ENCODE peak calls at places on chromosomes 4 and X, in seven cellular contexts. D, Y, M, I, Q, A and R are unnamed samples.

GRCh38 chr4:169984745-169985144 is 41.5 kb downstream of the MFAP3L start:
- DNase-seq in D (no peak), Y (no peak), M (no peak), I (no peak), Q (no peak), A (no peak), R (no peak)

GRCh38 chr4:69167300-69167699 is 47.2 kb downstream of the UGT2B11 start:
- DNase-seq in D (no peak), Y (no peak), M (no peak), I (no peak), Q (no peak), A (peak), R (no peak)

GRCh38 chr4:20618729-20619128 is 81.5 kb upstream of the PACRGL start:
- DNase-seq in D (no peak), Y (no peak), M (no peak), I (no peak), Q (no peak), A (no peak), R (no peak)

GRCh38 chr4:3292571-3293409 is at the start of gene RGS12:
- DNase-seq in D (peak), Y (peak), M (peak), I (peak), Q (peak), A (peak), R (peak)

GRCh38 chr4:72568959-72569718 is at the start of gene ADAMTS3:
- DNase-seq in D (peak), Y (no peak), M (peak), I (no peak), Q (peak), A (peak), R (peak)

GRCh38 chr4:100679926-100680325 is 162.1 kb upstream of the EMCN start:
- DNase-seq in D (no peak), Y (no peak), M (no peak), I (no peak), Q (no peak), A (no peak), R (no peak)

GRCh38 chr4:177222776-177223175 is 86.9 kb upstream of the NEIL3 start:
- DNase-seq in D (no peak), Y (no peak), M (no peak), I (no peak), Q (no peak), A (peak), R (no peak)

GRCh38 chrX:38558681-38559080 is 2.7 kb upstream of the TSPAN7 start:
- DNase-seq in D (no peak), Y (no peak), M (no peak), I (no peak), Q (no peak), A (peak), R (no peak)

GRCh38 chr4:123547167-123547817 is 150.7 kb downstream of the SPRY1 start:
- DNase-seq in D (no peak), Y (no peak), M (no peak), I (no peak), Q (no peak), A (no peak), R (no peak)

GRCh38 chrX:7191681-7192110 is 43.7 kb upstream of the PUDP start:
- DNase-seq in D (no peak), Y (no peak), M (no peak), I (no peak), Q (no peak), A (no peak), R (peak)

GRCh38 chr4:73777612-73778011 is 37.2 kb downstream of the CXCL8 start:
- DNase-seq in D (no peak), Y (no peak), M (no peak), I (no peak), Q (no peak), A (peak), R (no peak)

GRCh38 chrX:101108293-101108692 is 10.3 kb downstream of the CENPI start:
- DNase-seq in D (no peak), Y (no peak), M (no peak), I (no peak), Q (peak), A (peak), R (no peak)

GRCh38 chrX:2264179-2265030 is 236.4 kb downstream of the DHRSX start:
- DNase-seq in D (no peak), Y (no peak), M (no peak), I (no peak), Q (no peak), A (no peak), R (no peak)

GRCh38 chrX:45422216-45422925 is 221.7 kb upstream of the DIPK2B start:
- DNase-seq in D (no peak), Y (no peak), M (no peak), I (no peak), Q (no peak), A (peak), R (no peak)

GRCh38 chr4:1870328-1870577 is 940 bp upstream of the NSD2 start:
- DNase-seq in D (peak), Y (peak), M (peak), I (no peak), Q (no peak), A (peak), R (no peak)

GRCh38 chrX:96721398-96721797 is 36.8 kb downstream of the DIAPH2 start:
- DNase-seq in D (no peak), Y (no peak), M (peak), I (no peak), Q (peak), A (peak), R (no peak)

GRCh38 chr4:3412257-3413020 is 29.3 kb upstream of the HGFAC start:
- DNase-seq in D (peak), Y (no peak), M (no peak), I (no peak), Q (no peak), A (no peak), R (no peak)

GRCh38 chr4:21327976-21328700 is 620.4 kb downstream of the KCNIP4 start:
- DNase-seq in D (no peak), Y (no peak), M (no peak), I (no peak), Q (no peak), A (no peak), R (no peak)

GRCh38 chr4:6633091-6633906 is 7.2 kb upstream of the MRFAP1 start:
- DNase-seq in D (no peak), Y (no peak), M (no peak), I (no peak), Q (no peak), A (peak), R (no peak)

GRCh38 chr4:109939153-109939552 is 26.5 kb downstream of the EGF start:
- DNase-seq in D (no peak), Y (no peak), M (no peak), I (no peak), Q (no peak), A (no peak), R (no peak)

GRCh38 chr4:68082758-68083157 is 46.9 kb downstream of the TMPRSS11F start:
- DNase-seq in D (no peak), Y (no peak), M (no peak), I (no peak), Q (no peak), A (no peak), R (no peak)

GRCh38 chr4:148076964-148077363 is 345.1 kb downstream of the ARHGAP10 start:
- DNase-seq in D (no peak), Y (no peak), M (no peak), I (peak), Q (peak), A (peak), R (no peak)

GRCh38 chr4:7103031-7103598 is 35.3 kb upstream of the GRPEL1 start:
- DNase-seq in D (peak), Y (peak), M (peak), I (no peak), Q (no peak), A (peak), R (peak)

GRCh38 chr4:5979981-5980380 is 38.2 kb downstream of the C4orf50 start:
- DNase-seq in D (no peak), Y (no peak), M (no peak), I (no peak), Q (no peak), A (peak), R (peak)

GRCh38 chr4:93139118-93139517 is 689.4 kb upstream of the ATOH1 start:
- DNase-seq in D (no peak), Y (no peak), M (no peak), I (no peak), Q (no peak), A (no peak), R (no peak)

GRCh38 chrX:153794897-153795816 is 689 bp downstream of the SSR4 start:
- DNase-seq in D (no peak), Y (no peak), M (no peak), I (no peak), Q (no peak), A (peak), R (no peak)

GRCh38 chr4:185096032-185096653 is 46.9 kb upstream of the SLC25A4 start:
- DNase-seq in D (no peak), Y (no peak), M (no peak), I (no peak), Q (no peak), A (peak), R (peak)

GRCh38 chrX:24266996-24267395 is 46.9 kb downstream of the SUPT20HL2 start:
- DNase-seq in D (no peak), Y (no peak), M (no peak), I (no peak), Q (no peak), A (peak), R (no peak)

GRCh38 chr4:169621754-169622481 is 1.5 kb downstream of the CLCN3 start:
- DNase-seq in D (no peak), Y (no peak), M (no peak), I (no peak), Q (peak), A (peak), R (no peak)

GRCh38 chr4:9866931-9867330 is 85.5 kb downstream of the DRD5 start:
- DNase-seq in D (no peak), Y (no peak), M (no peak), I (no peak), Q (no peak), A (no peak), R (no peak)

GRCh38 chr4:6734165-6734786 is 18.3 kb downstream of the BLOC1S4 start:
- DNase-seq in D (peak), Y (no peak), M (no peak), I (no peak), Q (no peak), A (no peak), R (no peak)

GRCh38 chr4:113094802-113095201 is 45.3 kb downstream of the ANK2 start:
- DNase-seq in D (no peak), Y (no peak), M (no peak), I (no peak), Q (no peak), A (peak), R (peak)

GRCh38 chrX:124641737-124642491 is 295.6 kb downstream of the SH2D1A start:
- DNase-seq in D (no peak), Y (no peak), M (no peak), I (no peak), Q (no peak), A (no peak), R (no peak)